ENCODE peak calls at places on chromosomes 4 and X, in four cellular contexts. F, T, E and X are unnamed samples.

GRCh38 chr4:158729716-158730559 is 6.7 kb upstream of the PPID start:
- DNase-seq in E (peak), T (peak), F (no peak), X (peak)

GRCh38 chrX:123570011-123570590 is 162.8 kb downstream of the THOC2 start:
- DNase-seq in T (no peak), F (no peak), E (no peak), X (no peak)

GRCh38 chr4:15955670-15956069 is 7.3 kb downstream of the FGFBP2 start:
- DNase-seq in E (no peak), F (no peak), T (no peak), X (peak)

GRCh38 chr4:6916587-6917444 is 7.2 kb downstream of the TBC1D14 start:
- DNase-seq in F (no peak), E (no peak), T (no peak), X (no peak)

GRCh38 chrX:119784747-119785446 is 6.5 kb downstream of the RPL39 start:
- DNase-seq in E (no peak), F (no peak), T (no peak), X (peak)

GRCh38 chr4:57044996-57045395 is 65.2 kb downstream of the IGFBP7 start:
- DNase-seq in T (peak), E (no peak), F (no peak), X (peak)

GRCh38 chr4:177853198-177853597 is 411.0 kb upstream of the AGA start:
- DNase-seq in T (no peak), F (no peak), E (no peak), X (no peak)

GRCh38 chr4:165986956-165987698 is 114.1 kb downstream of the TLL1 start:
- DNase-seq in F (no peak), T (no peak), E (no peak), X (no peak)

GRCh38 chrX:111007238-111007637 is 88.8 kb upstream of the PAK3 start:
- DNase-seq in T (no peak), F (no peak), E (no peak), X (no peak)

GRCh38 chrX:8192276-8192675 is 21.2 kb upstream of the VCX2 start:
- DNase-seq in T (no peak), F (no peak), E (no peak), X (no peak)

GRCh38 chr4:186037692-186038658 is 31.0 kb upstream of the TLR3 start:
- DNase-seq in E (peak), F (no peak), T (peak), X (peak)

GRCh38 chrX:69387559-69388487 is 116.3 kb upstream of the NALF2 start:
- DNase-seq in T (peak), E (peak), F (peak), X (peak)

GRCh38 chr4:16952462-16952871 is 54.0 kb upstream of the LDB2 start:
- DNase-seq in F (no peak), E (no peak), T (no peak), X (no peak)

GRCh38 chr4:147117400-147117799 is 171.7 kb upstream of the TTC29 start:
- DNase-seq in E (peak), F (no peak), T (no peak), X (peak)

GRCh38 chrX:48897157-48897620 is 379 bp downstream of the TIMM17B start:
- DNase-seq in F (no peak), E (peak), T (no peak), X (peak)

GRCh38 chrX:96590403-96590802 is 94.2 kb upstream of the DIAPH2 start:
- DNase-seq in F (no peak), E (no peak), T (no peak), X (no peak)

GRCh38 chr4:86834901-86835300 is 14.3 kb downstream of the SLC10A6 start:
- DNase-seq in F (no peak), T (peak), E (no peak), X (peak)

GRCh38 chr4:168514249-168514852 is 17.5 kb downstream of the PALLD start:
- DNase-seq in F (no peak), E (no peak), T (peak), X (peak)

GRCh38 chr4:88797725-88798124 is 100.1 kb upstream of the NAP1L5 start:
- DNase-seq in E (no peak), F (no peak), T (no peak), X (no peak)

GRCh38 chrX:111868726-111869638 is 7.0 kb upstream of the TRPC5OS start:
- DNase-seq in T (no peak), E (no peak), F (no peak), X (peak)

GRCh38 chr4:135434936-135435335 is 1233.3 kb upstream of the PABPC4L start:
- DNase-seq in E (no peak), F (no peak), T (no peak), X (no peak)

GRCh38 chrX:86148024-86148511 is at the start of gene DACH2:
- DNase-seq in T (peak), E (peak), F (peak), X (peak)
- H3K4me3 ChIP-seq in T (peak), E (peak), F (peak), X (peak)

GRCh38 chrX:56233682-56234081 is 1.5 kb downstream of the KLF8 start:
- DNase-seq in T (no peak), F (no peak), E (peak), X (peak)

GRCh38 chrX:56231706-56232105 is 450 bp upstream of the KLF8 start:
- DNase-seq in F (no peak), E (peak), T (no peak), X (peak)

GRCh38 chrX:56228914-56229313 is 3.2 kb upstream of the KLF8 start:
- DNase-seq in T (no peak), E (peak), F (no peak), X (no peak)

GRCh38 chrX:56233100-56233499 is 944 bp downstream of the KLF8 start:
- DNase-seq in E (no peak), F (no peak), T (no peak), X (no peak)

DNA sequence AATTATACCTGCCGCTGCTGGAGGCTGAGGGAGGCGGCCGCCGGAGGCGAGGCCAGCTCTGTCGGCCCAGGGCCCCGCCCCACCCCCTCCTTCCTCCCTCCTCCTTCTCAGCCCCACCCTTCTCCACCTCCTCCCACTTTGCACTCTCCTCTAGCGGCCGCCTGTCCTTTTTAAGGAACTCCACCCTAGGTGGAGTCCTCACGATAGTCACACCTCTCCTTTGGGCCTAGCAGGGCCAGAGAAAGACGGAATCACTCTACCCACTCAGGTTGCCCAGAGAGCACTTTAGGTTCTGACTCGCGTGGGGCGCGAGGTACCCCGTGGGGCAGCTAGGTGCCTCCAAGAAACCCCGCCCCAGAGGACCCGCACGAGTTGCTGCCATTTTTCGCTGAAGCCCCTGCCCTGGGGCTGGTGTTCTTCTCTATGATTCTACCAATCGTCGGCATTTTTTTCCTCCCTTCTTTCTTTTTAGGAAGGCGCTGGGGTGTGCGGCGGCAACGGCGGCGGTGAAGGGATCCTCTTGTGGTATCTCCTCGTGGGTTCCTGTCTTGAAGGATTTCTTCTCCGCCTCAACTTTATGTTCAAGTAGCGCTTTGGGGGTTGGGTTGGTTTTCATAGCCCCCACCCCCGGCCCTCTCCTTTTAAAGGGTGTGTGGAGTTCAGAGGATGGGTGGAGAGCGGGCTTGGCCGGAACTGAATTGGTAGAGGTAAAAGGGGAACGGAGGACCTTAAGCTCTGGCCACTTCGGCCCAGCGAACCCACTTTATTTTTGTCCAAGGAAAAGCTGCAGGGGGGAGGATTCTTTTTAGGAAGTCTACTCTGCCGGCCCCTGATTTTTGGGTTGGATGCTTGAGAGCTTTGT is at the start of gene KLF8:
- DNase-seq in T (no peak), E (peak), F (no peak), X (peak)
- H3K4me3 ChIP-seq in T (peak), E (peak), F (peak), X (peak)

GRCh38 chr4:2812985-2813384 is 20.1 kb downstream of the SH3BP2 start:
- DNase-seq in E (no peak), F (no peak), T (no peak), X (no peak)

GRCh38 chr4:2812600-2812932 is 19.7 kb downstream of the SH3BP2 start:
- DNase-seq in F (no peak), T (no peak), E (no peak), X (no peak)

GRCh38 chr4:2813446-2814405 is 20.8 kb downstream of the SH3BP2 start:
- DNase-seq in T (no peak), F (no peak), E (no peak), X (no peak)

GRCh38 chr4:2809610-2810180 is 16.8 kb downstream of the SH3BP2 start:
- DNase-seq in E (no peak), T (no peak), F (no peak), X (no peak)

GRCh38 chr4:2811830-2812599 is 19.1 kb downstream of the SH3BP2 start:
- DNase-seq in F (no peak), E (peak), T (no peak), X (peak)
- H3K4me3 ChIP-seq in F (no peak), E (peak), T (no peak), X (no peak)

DNA sequence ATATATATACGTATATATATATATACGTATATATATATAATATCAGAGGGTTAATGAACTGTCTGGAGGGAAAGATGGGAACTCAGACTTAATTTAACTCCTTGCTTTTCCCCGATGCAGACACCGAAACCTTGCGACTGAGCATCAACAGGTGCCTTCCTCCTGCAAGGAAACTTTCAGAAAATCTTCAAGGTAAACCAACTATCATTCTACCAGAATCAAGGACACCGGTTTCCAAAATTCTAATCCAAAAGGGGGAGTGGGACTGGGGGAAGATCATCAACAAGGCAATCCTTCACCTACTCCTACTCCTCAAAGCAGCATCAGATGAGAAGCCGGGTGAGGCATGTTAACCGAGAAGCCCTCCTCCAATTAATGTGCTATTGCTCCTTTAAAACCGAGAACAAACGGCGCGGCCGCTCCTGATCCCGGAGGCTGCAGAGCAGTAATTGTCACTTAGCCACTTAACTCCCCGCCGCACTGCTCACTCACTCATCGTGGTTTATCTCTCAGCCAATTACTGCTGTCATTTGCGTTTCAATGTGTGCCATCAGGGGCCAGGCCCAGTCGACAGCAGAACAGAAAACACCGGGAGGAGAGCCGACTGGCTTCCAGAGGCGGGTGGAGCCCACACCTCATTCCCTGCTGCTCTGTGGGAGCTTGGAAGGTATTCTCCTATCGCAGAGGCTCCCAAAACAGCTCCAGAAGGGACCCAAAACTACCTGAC is 61.7 kb downstream of the MAML3 start:
- DNase-seq in T (no peak), E (peak), F (peak), X (peak)
- H3K4me3 ChIP-seq in T (peak), E (peak), F (no peak), X (no peak)

GRCh38 chrX:105820247-105820646 is 2.1 kb upstream of the NRK start:
- DNase-seq in T (no peak), F (no peak), E (no peak), X (no peak)

GRCh38 chrX:105822138-105823091 is at the start of gene NRK:
- DNase-seq in E (peak), T (no peak), F (no peak), X (peak)

GRCh38 chrX:105821471-105822081 is 763 bp upstream of the NRK start:
- DNase-seq in E (no peak), F (no peak), T (peak), X (peak)

GRCh38 chrX:105829006-105829405 is 6.7 kb downstream of the NRK start:
- DNase-seq in T (no peak), E (no peak), F (no peak), X (no peak)

DNA sequence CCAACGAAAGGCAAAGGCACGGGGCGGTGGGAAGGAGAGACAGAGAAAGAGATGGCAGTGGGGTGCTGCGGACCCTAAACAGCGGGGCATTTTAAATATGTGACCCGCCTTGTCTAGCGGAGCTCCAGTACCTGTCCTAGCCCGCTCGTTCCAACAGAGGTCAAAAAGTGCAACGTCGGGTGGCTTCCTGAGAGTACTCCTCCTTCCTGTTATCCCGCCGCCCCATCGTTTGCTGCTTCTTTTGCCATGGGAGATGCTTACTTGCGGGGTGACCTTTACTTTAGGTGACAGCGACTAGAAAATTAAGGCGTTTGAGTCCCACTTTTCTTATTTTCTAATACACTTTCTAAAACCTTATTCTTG is 734 bp downstream of the NRK start:
- DNase-seq in T (no peak), F (no peak), E (no peak), X (no peak)
- H3K4me3 ChIP-seq in T (peak), F (peak), E (peak), X (peak)

DNA sequence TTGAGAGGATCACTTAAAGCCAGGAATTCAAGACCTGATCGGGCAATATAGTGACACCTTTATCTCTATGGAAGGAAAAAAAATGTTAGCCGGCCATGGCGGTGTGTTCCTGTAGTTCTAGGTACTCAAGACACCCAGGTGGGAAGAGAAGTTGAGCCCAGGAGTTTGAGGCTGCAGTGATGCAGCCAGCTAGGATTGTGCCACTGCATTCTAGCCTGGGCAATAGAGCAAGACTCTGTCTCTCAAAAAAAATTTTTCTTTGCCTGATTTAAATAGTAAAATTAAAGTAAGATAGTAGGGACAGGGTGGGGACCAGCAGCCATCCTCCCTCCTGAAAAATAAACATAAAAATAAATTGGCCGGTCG is 16.9 kb upstream of the FAM47E start:
- DNase-seq in F (no peak), E (no peak), T (no peak), X (no peak)
- H3K4me3 ChIP-seq in F (no peak), E (no peak), T (no peak), X (no peak)